ENCODE peak calls at places on chromosomes 16 and 17, in six cellular contexts. X is activated CD8-positive, alpha-beta T cell treated with anti-CD3 and anti-CD28 coated beads, Interleukin-2, amount 10 ng/mL, durations not matched to agents 7 days and 5 days; B is sigmoid colon; Y is foreskin fibroblast; K is omental fat pad; F is EL. R is an unnamed sample.
A peak's percentile ranks its signal among the peaks of the same experiment; 100 is the strongest.

GRCh38 chr17:57086069-57086930 is 1.3 kb downstream of the AKAP1 start:
- DNase-seq in Y (peak; percentile 58), B (peak; percentile 75), F (peak; percentile 49), X (peak; percentile 34), K (no peak), R (no peak)

GRCh38 chr17:7112527-7113108 is 2.0 kb downstream of the ASGR2 start:
- DNase-seq in B (no peak), K (no peak), X (no peak), Y (no peak), F (no peak), R (no peak)

GRCh38 chr17:17108681-17109049 is 66.4 kb downstream of the MPRIP start:
- DNase-seq in Y (no peak), K (no peak), F (no peak), X (no peak), B (no peak), R (no peak)

GRCh38 chr17:58531661-58532554 is 17.5 kb upstream of the MTMR4 start:
- DNase-seq in K (no peak), X (peak; percentile 66), F (peak; percentile 54), B (peak; percentile 70), Y (peak; percentile 66), R (no peak)

GRCh38 chr16:74078877-74079586 is 217.6 kb upstream of the PSMD7 start:
- DNase-seq in F (no peak), Y (no peak), B (no peak), K (no peak), X (no peak), R (no peak)

GRCh38 chr16:49462989-49463371 is 89.4 kb downstream of the C16orf78 start:
- DNase-seq in B (peak; percentile 43), F (no peak), Y (no peak), X (no peak), K (no peak), R (no peak)

GRCh38 chr17:10398352-10398751 is 23.4 kb downstream of the MYH8 start:
- DNase-seq in K (no peak), X (no peak), Y (no peak), B (no peak), F (no peak), R (no peak)

GRCh38 chr17:60231691-60232090 is 81.9 kb downstream of the CA4 start:
- DNase-seq in Y (peak; percentile 60), K (no peak), X (no peak), F (peak; percentile 28), B (no peak), R (peak; percentile 74)

GRCh38 chr17:31511583-31511982 is 120.1 kb downstream of the RAB11FIP4 start:
- DNase-seq in B (no peak), K (no peak), F (no peak), X (no peak), Y (no peak), R (no peak)

GRCh38 chr17:14303343-14304221 is 2.7 kb downstream of the HS3ST3B1 start:
- DNase-seq in Y (peak; percentile 51), K (no peak), X (no peak), B (no peak), F (peak; percentile 17), R (no peak)

GRCh38 chr17:57516290-57517215 is 228.5 kb downstream of the CCDC182 start:
- DNase-seq in F (peak; percentile 20), K (no peak), B (no peak), Y (peak; percentile 37), X (no peak), R (no peak)

GRCh38 chr17:79049821-79050220 is 24.8 kb upstream of the ENGASE start:
- DNase-seq in B (peak; percentile 56), X (no peak), Y (no peak), K (peak; percentile 20), F (no peak), R (no peak)

GRCh38 chr16:78742501-78743283 is 643.2 kb downstream of the WWOX start:
- DNase-seq in X (peak; percentile 71), K (no peak), F (no peak), B (no peak), Y (no peak), R (peak; percentile 19)

GRCh38 chr17:22268912-22269220 is 576.5 kb downstream of the KCNJ18 start:
- DNase-seq in K (no peak), Y (no peak), X (no peak), B (no peak), F (no peak), R (no peak)

GRCh38 chr17:17206149-17206912 is at the start of gene PLD6:
- DNase-seq in F (peak; percentile 67), Y (peak; percentile 94), K (peak; percentile 85), X (peak; percentile 90), B (peak; percentile 94), R (peak; percentile 8)

GRCh38 chr16:10077861-10078260 is 104.4 kb downstream of the GRIN2A start:
- DNase-seq in X (no peak), Y (no peak), K (no peak), F (no peak), B (no peak), R (no peak)

GRCh38 chr16:521381-522210 is 5.9 kb upstream of the CAPN15 start:
- DNase-seq in X (no peak), K (no peak), Y (no peak), B (no peak), F (no peak), R (no peak)

GRCh38 chr17:16931318-16932060 is 40.4 kb downstream of the TNFRSF13B start:
- DNase-seq in B (peak; percentile 51), Y (no peak), F (no peak), X (no peak), K (no peak), R (no peak)

GRCh38 chr17:31754239-31754945 is 104.7 kb downstream of the COPRS start:
- DNase-seq in B (no peak), X (no peak), Y (peak; percentile 95), F (peak; percentile 97), K (no peak), R (peak; percentile 76)

GRCh38 chr17:51097708-51098446 is 22.8 kb downstream of the SPAG9 start:
- DNase-seq in B (no peak), X (no peak), F (no peak), Y (no peak), K (no peak), R (no peak)

R was measured in stromal cell of bone marrow.